ENCODE peak calls at places on chromosomes 12 and 14, in nine cellular contexts. V is NCI-H510A; C is GM12891; W is tibial artery; E is glomerular endothelial cell; Y is fibroblast of lung; D is activated naive CD8-positive, alpha-beta T cell treated with anti-CD3 and anti-CD28 coated beads, Interleukin-2, amount 50 U/mL, for 24 hours; U is Daoy; M is naive thymus-derived CD8-positive, alpha-beta T cell. P is an unnamed sample.

GRCh38 chr12:57694459-57695019 is 607 bp downstream of the OS9 start:
- DNase-seq in V (no peak), C (no peak), W (no peak), E (peak), Y (peak), D (peak), U (peak), M (peak), P (no peak)

GRCh38 chr14:21672116-21672515 is 1.5 kb downstream of the OR4E1 start:
- DNase-seq in V (no peak), C (no peak), W (no peak), E (no peak), Y (no peak), D (no peak), U (peak), M (no peak), P (peak)

GRCh38 chr12:122087431-122088180 is 9.1 kb downstream of the MLXIP start:
- DNase-seq in V (no peak), C (no peak), W (no peak), E (no peak), Y (no peak), D (no peak), U (no peak), M (no peak), P (no peak)

GRCh38 chr12:39417916-39418315 is 25.0 kb downstream of the KIF21A start:
- DNase-seq in V (no peak), C (no peak), W (no peak), E (no peak), Y (no peak), D (no peak), U (no peak), M (no peak), P (no peak)

GRCh38 chr12:106425061-106425706 is 67.6 kb downstream of the POLR3B start:
- DNase-seq in V (no peak), C (no peak), W (no peak), E (no peak), Y (no peak), D (no peak), U (peak), M (no peak), P (no peak)

GRCh38 chr12:66237505-66238175 is 48.6 kb downstream of the IRAK3 start:
- DNase-seq in V (no peak), C (no peak), W (no peak), E (no peak), Y (no peak), D (no peak), U (no peak), M (no peak), P (no peak)

GRCh38 chr12:75058228-75058627 is 151.4 kb downstream of the KCNC2 start:
- DNase-seq in V (no peak), C (no peak), W (no peak), E (no peak), Y (no peak), D (no peak), U (no peak), M (no peak), P (peak)

GRCh38 chr12:104573-105081 is 38.1 kb downstream of the IQSEC3 start:
- DNase-seq in V (peak), C (no peak), W (no peak), E (no peak), Y (no peak), D (peak), U (no peak), M (no peak), P (no peak)

GRCh38 chr12:33724867-33725266 is 285.2 kb upstream of the SYT10 start:
- DNase-seq in V (no peak), C (no peak), W (no peak), E (no peak), Y (no peak), D (no peak), U (no peak), M (no peak), P (no peak)

GRCh38 chr12:110540048-110540447 is 37.9 kb downstream of the RAD9B start:
- DNase-seq in V (no peak), C (no peak), W (no peak), E (no peak), Y (no peak), D (no peak), U (no peak), M (no peak), P (no peak)

GRCh38 chr14:36132826-36133225 is 43.7 kb downstream of the PTCSC3 start:
- DNase-seq in V (no peak), C (no peak), W (no peak), E (no peak), Y (no peak), D (no peak), U (no peak), M (no peak), P (no peak)

P was measured in IMR-90.